ENCODE peak calls at places on chromosome 19, in four cellular contexts. One of them, this sample, is unnamed.

GRCh38 chr19:3683866-3684816 is 16.1 kb downstream of the PIP5K1C start:
- DNase-seq in fibroblast of pulmonary artery: peak; percentile 77
- DNase-seq in pons: no peak
- DNase-seq in GM06990: peak; percentile 74
- DNase-seq in this sample: no peak

GRCh38 chr19:35502751-35503150 is 10.7 kb downstream of the DMKN start:
- DNase-seq in fibroblast of pulmonary artery: no peak
- DNase-seq in pons: no peak
- DNase-seq in GM06990: no peak
- DNase-seq in this sample: no peak

GRCh38 chr19:16351133-16351809 is 26.6 kb downstream of the KLF2 start:
- DNase-seq in fibroblast of pulmonary artery: peak; percentile 36
- DNase-seq in pons: no peak
- DNase-seq in GM06990: no peak
- DNase-seq in this sample: no peak

GRCh38 chr19:53881482-53882390 is at the start of gene PRKCG:
- DNase-seq in fibroblast of pulmonary artery: no peak
- DNase-seq in pons: no peak
- DNase-seq in GM06990: peak; percentile 56
- DNase-seq in this sample: peak; percentile 43

GRCh38 chr19:36041831-36042230 is 9.2 kb upstream of the CLIP3 start:
- DNase-seq in fibroblast of pulmonary artery: peak; percentile 96
- DNase-seq in pons: no peak
- DNase-seq in GM06990: no peak
- DNase-seq in this sample: no peak

GRCh38 chr19:20287070-20287469 is 120.1 kb downstream of the ZNF486 start:
- DNase-seq in fibroblast of pulmonary artery: no peak
- DNase-seq in pons: peak; percentile 84
- DNase-seq in GM06990: no peak
- DNase-seq in this sample: no peak

GRCh38 chr19:30267332-30267731 is 104.9 kb upstream of the ZNF536 start:
- DNase-seq in fibroblast of pulmonary artery: no peak
- DNase-seq in pons: no peak
- DNase-seq in GM06990: no peak
- DNase-seq in this sample: no peak

GRCh38 chr19:13573268-13573667 is 67.0 kb upstream of the CACNA1A start:
- DNase-seq in fibroblast of pulmonary artery: no peak
- DNase-seq in pons: no peak
- DNase-seq in GM06990: no peak
- DNase-seq in this sample: no peak

GRCh38 chr19:12695997-12696365 is 450 bp downstream of the FBXW9 start:
- DNase-seq in fibroblast of pulmonary artery: no peak
- DNase-seq in pons: no peak
- DNase-seq in GM06990: no peak
- DNase-seq in this sample: no peak

GRCh38 chr19:41810301-41810700 is 13.9 kb downstream of the CEACAM3 start:
- DNase-seq in fibroblast of pulmonary artery: no peak
- DNase-seq in pons: no peak
- DNase-seq in GM06990: no peak
- DNase-seq in this sample: no peak

GRCh38 chr19:46981296-46981695 is 38.3 kb upstream of the NPAS1 start:
- DNase-seq in fibroblast of pulmonary artery: no peak
- DNase-seq in pons: peak; percentile 69
- DNase-seq in GM06990: no peak
- DNase-seq in this sample: no peak